ENCODE peak calls at places on chromosome 12, in ten cellular contexts. L is GM12865, D is AG10803, X is fibroblast of villous mesenchyme, J is upper lobe of right lung, O is body of pancreas, W is RWPE2, M is Panc1, A is pancreas, F is ovary. U is an unnamed sample.

GRCh38 chr12:87127272-87127671 is 871.1 kb upstream of the MGAT4C start:
- DNase-seq in M (no peak), F (no peak), J (no peak), L (no peak), W (no peak), A (no peak), D (peak), X (no peak), O (no peak), U (no peak)

GRCh38 chr12:27193106-27193505 is 51.0 kb upstream of the STK38L start:
- DNase-seq in W (no peak), D (peak), L (no peak), A (no peak), F (no peak), J (no peak), M (no peak), O (peak), X (peak), U (no peak)

GRCh38 chr12:1646908-1647669 is 18.1 kb downstream of the WNT5B start:
- DNase-seq in O (no peak), F (no peak), A (no peak), D (no peak), X (no peak), J (no peak), M (no peak), W (no peak), L (no peak), U (no peak)

GRCh38 chr12:116138380-116138779 is 139.1 kb downstream of the MED13L start:
- DNase-seq in A (no peak), L (no peak), W (no peak), O (no peak), J (no peak), X (peak), D (peak), F (no peak), M (no peak), U (no peak)

GRCh38 chr12:43444940-43445564 is 107.0 kb downstream of the ADAMTS20 start:
- DNase-seq in O (peak), A (peak), D (peak), M (peak), L (peak), X (peak), W (no peak), F (no peak), J (no peak), U (no peak)

GRCh38 chr12:93660996-93661395 is 16.2 kb upstream of the CRADD start:
- DNase-seq in O (no peak), M (no peak), A (no peak), W (no peak), X (no peak), L (no peak), J (no peak), F (no peak), D (no peak), U (no peak)

GRCh38 chr12:96375173-96375572 is 25.1 kb downstream of the CDK17 start:
- DNase-seq in X (no peak), W (no peak), J (no peak), A (no peak), O (peak), M (no peak), F (no peak), L (no peak), D (no peak), U (no peak)

GRCh38 chr12:70919597-70920035 is 922 bp downstream of the PTPRR start:
- DNase-seq in L (no peak), X (no peak), O (no peak), D (peak), F (no peak), J (no peak), M (no peak), A (no peak), W (no peak), U (no peak)

GRCh38 chr12:105316931-105317330 is 13.6 kb upstream of the C12orf75 start:
- DNase-seq in A (no peak), D (no peak), F (no peak), W (no peak), L (no peak), O (no peak), J (no peak), X (no peak), M (no peak), U (no peak)

GRCh38 chr12:26402648-26403047 is 207.3 kb downstream of the SSPN start:
- DNase-seq in A (peak), M (peak), X (no peak), J (no peak), F (no peak), W (no peak), O (peak), D (no peak), L (no peak), U (no peak)

GRCh38 chr12:57069522-57069921 is 9.1 kb downstream of the NEMP1 start:
- DNase-seq in D (peak), L (peak), W (no peak), X (peak), A (no peak), J (no peak), O (peak), M (peak), F (peak), U (peak)

GRCh38 chr12:115337693-115338543 is 653.9 kb upstream of the TBX3 start:
- DNase-seq in O (peak), X (peak), L (peak), D (peak), J (no peak), M (no peak), A (no peak), W (no peak), F (no peak), U (no peak)

GRCh38 chr12:26011099-26011498 is 52.6 kb downstream of the RASSF8 start:
- DNase-seq in D (peak), A (no peak), J (no peak), M (no peak), X (peak), L (no peak), F (no peak), O (no peak), W (no peak), U (no peak)

DNA sequence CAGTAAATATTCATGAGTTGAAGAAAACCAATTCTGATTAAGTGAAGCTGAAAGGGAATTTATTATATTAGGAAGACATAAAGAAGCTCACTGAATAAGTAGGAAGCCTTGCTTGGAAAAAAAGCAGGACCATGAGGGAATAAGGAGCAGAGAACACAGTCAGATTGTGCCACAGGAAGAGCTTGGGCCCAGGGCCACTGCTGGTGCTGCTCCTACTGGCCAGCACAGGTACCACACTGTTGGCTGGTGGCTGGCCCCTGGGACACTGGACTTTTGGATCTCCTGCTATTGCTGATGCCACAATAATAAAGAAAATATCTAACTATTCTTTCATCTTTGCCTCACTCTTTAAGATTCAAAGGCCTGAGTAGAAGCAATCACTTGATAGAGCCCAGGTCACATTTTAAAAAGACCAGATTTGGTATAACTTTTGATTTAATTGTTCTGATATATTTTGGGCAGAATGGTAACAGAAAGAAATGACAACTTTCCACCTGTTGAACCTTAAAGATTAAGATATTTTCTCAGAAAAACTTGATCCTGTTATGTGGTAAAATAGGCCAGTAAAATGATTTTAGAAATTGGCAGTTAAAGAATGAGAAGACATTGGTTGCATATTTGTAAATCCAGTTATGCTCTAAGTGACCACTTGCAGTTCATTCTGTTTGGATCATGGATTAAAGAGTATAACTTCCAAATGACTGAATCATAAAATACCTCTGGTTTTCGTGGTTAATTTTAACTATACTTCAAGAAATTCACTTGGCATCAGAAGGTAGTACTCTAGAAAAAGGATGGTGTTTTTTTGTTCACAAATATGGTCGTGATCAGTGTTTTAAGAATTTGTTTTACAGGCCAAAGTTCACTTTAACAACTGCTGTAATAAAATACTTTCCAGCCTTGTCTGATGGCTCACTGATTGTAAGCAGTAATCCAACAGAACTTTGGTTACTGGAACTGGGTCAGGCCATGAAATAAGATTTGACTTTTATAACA is 68.3 kb downstream of the DERA start:
- DNase-seq in O (no peak), M (no peak), D (peak), X (peak), W (no peak), J (no peak), F (no peak), L (peak), A (no peak), U (no peak)
- TF ChIP-seq CTCF in O (peak), M (peak), D (peak), X (peak), W (no peak), J (peak), F (no peak), L (peak), A (peak), U (peak)

GRCh38 chr12:30753233-30753632 is 1.5 kb downstream of the CAPRIN2 start:
- DNase-seq in F (no peak), W (no peak), L (peak), D (peak), X (peak), A (no peak), M (peak), J (no peak), O (no peak), U (no peak)
- TF ChIP-seq CTCF in F (no peak), W (peak), L (no peak), D (peak), X (peak), A (no peak), M (peak), J (peak), O (no peak), U (no peak)

DNA sequence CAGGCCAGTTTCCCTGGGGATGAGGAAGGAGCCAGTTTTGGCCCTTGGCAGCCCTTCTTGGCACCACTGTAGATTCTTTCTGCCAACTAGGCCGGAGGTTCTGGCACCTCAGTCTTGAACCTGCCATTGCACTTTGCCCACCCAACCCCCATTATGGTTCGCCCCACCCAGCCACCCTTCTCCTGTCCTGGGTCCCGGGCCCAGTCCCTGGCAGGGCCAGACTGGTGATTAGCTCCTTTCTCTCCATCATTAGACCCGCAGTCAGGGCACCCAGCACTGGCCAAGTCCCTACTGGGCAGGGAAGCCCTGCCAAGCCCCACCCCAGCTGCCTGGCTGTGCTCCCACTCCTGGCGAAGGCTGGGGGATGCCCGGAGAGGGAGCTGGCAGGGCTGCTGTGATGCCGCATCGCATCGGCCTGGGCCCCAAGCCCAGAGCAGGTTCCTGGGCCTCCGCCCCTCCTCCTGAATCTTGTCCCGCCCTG is 9.7 kb downstream of the FAM222A start:
- DNase-seq in J (no peak), X (no peak), F (peak), D (no peak), M (no peak), A (peak), L (no peak), O (peak), W (no peak), U (peak)
- TF ChIP-seq CTCF in J (no peak), X (no peak), F (no peak), D (no peak), M (no peak), A (no peak), L (no peak), O (no peak), W (no peak), U (no peak)

GRCh38 chr12:127926004-127926403 is 341.0 kb upstream of the TMEM132C start:
- DNase-seq in F (no peak), L (no peak), X (peak), D (peak), W (no peak), A (no peak), J (no peak), M (no peak), O (no peak), U (no peak)
- TF ChIP-seq CTCF in F (no peak), L (no peak), X (peak), D (peak), W (peak), A (no peak), J (peak), M (peak), O (no peak), U (peak)

DNA sequence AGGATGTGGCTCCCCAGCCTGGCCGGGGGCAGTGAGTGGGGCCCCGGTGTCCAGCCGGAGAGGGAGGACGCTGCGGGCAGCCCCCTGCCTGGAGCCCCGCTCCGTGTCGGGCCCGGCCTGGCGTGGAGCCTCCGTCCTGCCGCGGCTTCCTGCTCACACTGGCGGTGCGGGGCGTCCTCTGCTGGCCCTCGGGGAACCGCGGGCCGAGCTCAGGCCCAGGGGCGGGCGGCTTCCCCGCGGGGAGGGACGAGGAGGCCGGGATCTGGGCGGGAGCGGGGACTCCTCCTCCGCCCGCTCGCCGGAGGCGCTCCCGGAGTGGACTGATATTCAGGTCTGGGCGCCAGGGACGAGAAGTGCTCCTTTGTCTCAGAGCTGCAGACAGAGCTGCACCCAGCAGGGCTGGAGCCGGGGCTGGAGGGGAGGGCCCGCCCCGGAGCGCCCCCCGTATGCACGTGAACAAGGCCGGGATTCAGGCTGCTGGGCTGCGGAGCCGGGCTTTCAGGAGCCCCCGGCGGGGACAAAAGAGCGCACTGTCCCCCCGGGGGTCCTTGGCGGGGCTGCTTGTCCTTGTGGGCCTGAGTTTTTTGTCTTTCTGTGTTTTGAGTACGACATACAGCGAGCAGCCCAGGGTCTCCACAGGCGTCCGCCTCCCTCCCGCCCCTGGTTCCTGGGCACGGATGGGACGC is 2.3 kb downstream of the MMP17 start:
- DNase-seq in D (peak), X (peak), A (peak), F (peak), O (peak), J (peak), W (peak), L (peak), M (no peak), U (peak)
- TF ChIP-seq CTCF in D (peak), X (peak), A (peak), F (peak), O (peak), J (peak), W (peak), L (peak), M (peak), U (no peak)

GRCh38 chr12:7142057-7142644 is 12.0 kb downstream of the CLSTN3 start:
- DNase-seq in A (no peak), W (no peak), J (peak), M (peak), L (peak), F (no peak), X (peak), D (peak), O (peak), U (no peak)
- TF ChIP-seq CTCF in A (peak), W (peak), J (peak), M (peak), L (peak), F (no peak), X (peak), D (peak), O (peak), U (peak)

GRCh38 chr12:123972448-123973401 is at the start of the genes CCDC92 and ZNF664:
- DNase-seq in A (peak), X (peak), O (peak), L (peak), J (peak), M (no peak), D (peak), W (peak), F (peak), U (peak)
- TF ChIP-seq CTCF in A (no peak), X (peak), O (no peak), L (peak), J (no peak), M (peak), D (no peak), W (peak), F (no peak), U (no peak)

GRCh38 chr12:55840581-55841351 is 2.0 kb downstream of the MMP19 start:
- DNase-seq in A (no peak), O (no peak), M (no peak), F (no peak), W (no peak), X (no peak), D (no peak), L (no peak), J (no peak), U (no peak)

GRCh38 chr12:55843431-55843830 is 695 bp upstream of the MMP19 start:
- DNase-seq in X (no peak), J (no peak), F (no peak), W (no peak), M (no peak), O (no peak), A (no peak), D (no peak), L (no peak), U (no peak)

GRCh38 chr12:55845349-55845748 is 2.6 kb upstream of the MMP19 start:
- DNase-seq in J (no peak), L (no peak), O (no peak), A (no peak), F (no peak), X (no peak), M (no peak), W (no peak), D (no peak), U (no peak)

GRCh38 chr12:55845785-55846496 is 3.2 kb upstream of the MMP19 start:
- DNase-seq in J (no peak), A (no peak), X (no peak), O (no peak), M (no peak), F (no peak), L (no peak), D (no peak), W (no peak), U (no peak)

DNA sequence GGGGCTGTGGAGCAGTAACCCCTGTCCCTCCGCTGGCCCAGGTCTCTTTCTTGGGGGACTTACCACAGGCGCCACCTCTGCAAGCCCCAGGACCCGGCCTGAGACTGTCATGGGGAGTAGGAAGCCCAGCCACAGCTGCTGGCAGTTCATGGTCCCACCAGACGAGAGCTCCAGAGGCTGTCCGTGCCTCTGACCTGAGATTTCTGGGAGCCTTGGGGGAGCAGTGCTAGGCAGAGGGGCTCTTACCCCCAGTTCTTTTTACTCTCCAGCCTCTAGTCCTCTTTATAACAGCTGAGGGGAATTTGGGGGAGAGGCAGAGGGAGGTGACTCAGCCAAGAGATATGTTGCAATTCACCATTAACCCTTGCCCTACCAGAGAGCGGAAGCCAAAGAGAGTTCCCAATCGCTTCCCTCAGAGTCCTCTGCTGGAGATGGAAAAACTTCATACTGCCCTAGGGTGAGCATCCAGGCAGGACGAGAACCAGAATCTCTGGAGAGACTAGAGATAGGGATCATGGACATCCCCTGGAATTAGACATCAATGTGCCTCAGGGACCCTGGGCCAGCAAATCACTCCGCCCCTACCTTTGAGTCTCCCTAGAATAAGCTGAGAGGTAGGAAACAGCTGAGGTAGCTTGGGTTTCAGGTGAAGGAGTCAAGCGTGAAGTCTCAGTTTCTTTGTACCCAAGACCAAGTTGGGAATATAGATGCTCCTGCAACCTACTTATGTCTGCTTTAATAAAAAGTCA is at the start of gene MMP19:
- DNase-seq in M (no peak), A (no peak), O (peak), D (peak), F (peak), J (no peak), X (peak), W (no peak), L (no peak), U (no peak)
- TF ChIP-seq CTCF in M (no peak), A (no peak), O (no peak), D (peak), F (no peak), J (no peak), X (no peak), W (no peak), L (no peak), U (no peak)

GRCh38 chr12:63093084-63093483 is 57.9 kb downstream of the AVPR1A start:
- DNase-seq in O (no peak), F (no peak), J (no peak), X (no peak), A (no peak), D (no peak), M (no peak), L (peak), W (no peak), U (no peak)

GRCh38 chr12:63103489-63104131 is 47.4 kb downstream of the AVPR1A start:
- DNase-seq in F (no peak), L (peak), M (peak), A (no peak), X (peak), J (no peak), D (peak), W (no peak), O (no peak), U (no peak)

GRCh38 chr12:63095369-63095967 is 55.5 kb downstream of the AVPR1A start:
- DNase-seq in X (no peak), F (no peak), W (no peak), M (no peak), D (no peak), L (no peak), O (no peak), A (no peak), J (no peak), U (no peak)

GRCh38 chr12:63093711-63094110 is 57.3 kb downstream of the AVPR1A start:
- DNase-seq in M (no peak), L (no peak), D (no peak), F (no peak), X (no peak), W (no peak), A (no peak), O (no peak), J (no peak), U (no peak)

GRCh38 chr12:63098851-63099250 is 52.1 kb downstream of the AVPR1A start:
- DNase-seq in J (no peak), D (no peak), A (no peak), X (no peak), M (no peak), F (no peak), L (peak), O (no peak), W (no peak), U (no peak)
- TF ChIP-seq CTCF in J (no peak), D (no peak), A (no peak), X (no peak), M (peak), F (no peak), L (no peak), O (no peak), W (no peak), U (no peak)

U was measured in breast epithelium.